ENCODE peak calls at places on chromosomes 13 and 19, in nine cellular contexts. D, L, V, C, F, R, O, S and Q are unnamed samples.

GRCh38 chr19:47762615-47763308 is 15.7 kb upstream of the SELENOW start:
- DNase-seq in D (no peak), L (no peak), V (peak), C (no peak), F (no peak), R (peak), O (no peak), S (no peak), Q (no peak)

GRCh38 chr19:38076337-38076736 is 147.7 kb downstream of the DPF1 start:
- DNase-seq in D (no peak), L (no peak), V (no peak), C (no peak), F (no peak), R (no peak), O (no peak), S (no peak), Q (no peak)

GRCh38 chr13:76266566-76266965 is 619.6 kb downstream of the KCTD12 start:
- DNase-seq in D (no peak), L (no peak), V (no peak), C (no peak), F (no peak), R (no peak), O (no peak), S (no peak), Q (no peak)

GRCh38 chr13:36919206-36919832 is 719 bp downstream of the SMAD9 start:
- DNase-seq in D (peak), L (no peak), V (peak), C (no peak), F (peak), R (peak), O (peak), S (peak), Q (peak)

GRCh38 chr13:113904411-113904810 is 40.5 kb upstream of the GAS6 start:
- DNase-seq in D (peak), L (peak), V (peak), C (no peak), F (no peak), R (peak), O (no peak), S (peak), Q (peak)

GRCh38 chr13:112980441-112980840 is 11.4 kb downstream of the MCF2L start:
- DNase-seq in D (no peak), L (no peak), V (no peak), C (no peak), F (no peak), R (no peak), O (peak), S (no peak), Q (no peak)

GRCh38 chr19:30785728-30786127 is 413.5 kb downstream of the ZNF536 start:
- DNase-seq in D (no peak), L (no peak), V (peak), C (no peak), F (no peak), R (peak), O (no peak), S (no peak), Q (no peak)

GRCh38 chr19:30391554-30392551 is 19.7 kb downstream of the ZNF536 start:
- DNase-seq in D (peak), L (no peak), V (no peak), C (no peak), F (no peak), R (peak), O (no peak), S (no peak), Q (no peak)

GRCh38 chr19:5961969-5962945 is 15.7 kb downstream of the RANBP3 start:
- DNase-seq in D (no peak), L (no peak), V (peak), C (no peak), F (peak), R (no peak), O (no peak), S (peak), Q (peak)

GRCh38 chr13:112124100-112124499 is 57.2 kb downstream of the SOX1 start:
- DNase-seq in D (no peak), L (no peak), V (no peak), C (no peak), F (no peak), R (no peak), O (no peak), S (no peak), Q (no peak)

GRCh38 chr19:39407644-39408391 is 1.2 kb downstream of the ZFP36 start:
- DNase-seq in D (peak), L (peak), V (peak), C (no peak), F (peak), R (peak), O (no peak), S (peak), Q (peak)

GRCh38 chr19:38939957-38940356 is 9.2 kb downstream of the MRPS12 start:
- DNase-seq in D (no peak), L (no peak), V (no peak), C (no peak), F (no peak), R (no peak), O (no peak), S (no peak), Q (no peak)

GRCh38 chr19:17488593-17489391 is 18.5 kb downstream of the SLC27A1 start:
- DNase-seq in D (peak), L (peak), V (peak), C (peak), F (peak), R (peak), O (peak), S (peak), Q (peak)

GRCh38 chr13:113413898-113414282 is 39.4 kb downstream of the ADPRHL1 start:
- DNase-seq in D (peak), L (no peak), V (peak), C (no peak), F (no peak), R (no peak), O (no peak), S (no peak), Q (no peak)

GRCh38 chr13:71602327-71602726 is 264.7 kb downstream of the DACH1 start:
- DNase-seq in D (no peak), L (no peak), V (no peak), C (no peak), F (no peak), R (no peak), O (no peak), S (no peak), Q (no peak)

GRCh38 chr19:3262362-3262761 is 37.9 kb downstream of the CELF5 start:
- DNase-seq in D (no peak), L (no peak), V (no peak), C (no peak), F (no peak), R (no peak), O (no peak), S (no peak), Q (no peak)

GRCh38 chr19:10230155-10230903 is 802 bp downstream of the S1PR2 start:
- DNase-seq in D (peak), L (no peak), V (peak), C (no peak), F (no peak), R (peak), O (peak), S (peak), Q (no peak)

GRCh38 chr19:36488118-36488815 is 1.1 kb downstream of the ZNF566 start:
- DNase-seq in D (no peak), L (no peak), V (peak), C (no peak), F (peak), R (no peak), O (no peak), S (no peak), Q (no peak)

GRCh38 chr19:50300051-50300450 is 29.1 kb downstream of the KCNC3 start:
- DNase-seq in D (no peak), L (no peak), V (no peak), C (no peak), F (no peak), R (no peak), O (no peak), S (no peak), Q (no peak)

GRCh38 chr19:10430505-10431253 is 10.3 kb downstream of the PDE4A start:
- DNase-seq in D (peak), L (no peak), V (peak), C (no peak), F (no peak), R (peak), O (peak), S (peak), Q (peak)

GRCh38 chr13:20487927-20488326 is 37.7 kb downstream of the CRYL1 start:
- DNase-seq in D (no peak), L (peak), V (no peak), C (no peak), F (no peak), R (no peak), O (no peak), S (no peak), Q (no peak)

GRCh38 chr13:113653264-113654174 is 4.5 kb downstream of the ATP4B start:
- DNase-seq in D (no peak), L (no peak), V (no peak), C (no peak), F (no peak), R (no peak), O (peak), S (no peak), Q (peak)

GRCh38 chr13:105341758-105342157 is 1193.7 kb downstream of the EFNB2 start:
- DNase-seq in D (no peak), L (no peak), V (no peak), C (no peak), F (no peak), R (no peak), O (peak), S (no peak), Q (no peak)

GRCh38 chr19:46426035-46426505 is 2.7 kb downstream of the PNMA8C start:
- DNase-seq in D (peak), L (no peak), V (peak), C (no peak), F (no peak), R (no peak), O (no peak), S (peak), Q (no peak)

GRCh38 chr19:47351545-47351944 is 2.4 kb downstream of the DHX34 start:
- DNase-seq in D (peak), L (no peak), V (peak), C (peak), F (peak), R (peak), O (peak), S (no peak), Q (peak)

GRCh38 chr13:51551446-51551845 is 32.8 kb upstream of the WDFY2 start:
- DNase-seq in D (no peak), L (no peak), V (no peak), C (no peak), F (no peak), R (no peak), O (no peak), S (no peak), Q (no peak)

GRCh38 chr19:33514885-33515485 is 6.6 kb downstream of the PEPD start:
- DNase-seq in D (no peak), L (no peak), V (peak), C (no peak), F (no peak), R (no peak), O (no peak), S (no peak), Q (peak)

GRCh38 chr13:25771208-25771607 is 280.6 kb downstream of the SHISA2 start:
- DNase-seq in D (no peak), L (no peak), V (no peak), C (no peak), F (peak), R (no peak), O (no peak), S (no peak), Q (peak)

DNA sequence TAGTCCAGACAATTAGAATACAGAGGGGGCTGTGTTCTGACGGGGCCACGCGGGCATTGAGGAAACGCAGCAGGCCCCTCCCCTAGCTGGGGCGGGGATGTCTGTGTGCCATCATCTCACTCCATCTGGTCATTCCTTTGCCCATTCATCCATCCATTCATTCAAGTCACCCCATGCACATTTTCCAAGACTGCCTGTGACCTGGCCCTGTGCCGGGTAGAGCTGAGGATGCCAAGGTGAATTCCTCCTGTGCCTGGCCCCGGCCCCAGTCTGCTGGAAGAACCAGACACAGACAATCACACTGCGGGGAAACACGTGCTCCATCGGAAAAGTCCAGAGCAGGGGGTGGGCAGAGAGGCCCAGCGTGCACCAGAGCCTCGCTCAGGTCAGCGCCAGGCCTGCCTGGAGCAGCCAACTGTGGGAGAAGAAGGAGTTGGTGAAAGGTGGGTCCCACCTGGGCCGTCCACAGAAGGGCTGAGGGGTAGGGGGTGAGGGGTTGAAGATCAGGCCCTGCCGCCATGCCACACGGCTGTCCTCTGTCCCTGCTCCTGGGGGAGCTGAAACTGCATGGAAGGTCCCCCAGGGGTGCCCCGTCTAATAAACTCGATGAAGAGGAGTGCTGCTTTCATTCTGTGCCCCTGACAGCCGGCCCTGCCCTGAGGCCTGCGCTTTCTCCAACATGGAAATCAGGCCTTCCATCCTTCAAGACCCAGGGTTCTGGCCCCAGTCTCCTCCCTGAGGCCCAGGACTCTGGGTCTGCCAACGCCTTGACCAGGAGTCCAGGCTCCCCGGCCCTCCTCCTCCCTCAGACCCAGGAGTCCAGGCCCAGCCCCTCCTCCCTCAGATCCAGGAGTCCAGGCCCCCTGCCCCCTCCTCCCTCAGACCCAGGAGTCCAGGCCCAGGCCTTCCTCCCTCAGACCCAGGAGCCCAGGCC is 1.6 kb upstream of the CACNG6 start:
- DNase-seq in D (no peak), L (no peak), V (no peak), C (no peak), F (no peak), R (peak), O (no peak), S (no peak), Q (no peak)
- H3K4me3 ChIP-seq in D (no peak), L (no peak), V (no peak), C (no peak), F (no peak), R (no peak), O (no peak), S (no peak), Q (no peak)

GRCh38 chr13:94435604-94436226 is 43.8 kb downstream of the DCT start:
- DNase-seq in D (peak), L (peak), V (peak), C (peak), F (peak), R (peak), O (peak), S (peak), Q (peak)
- TF ChIP-seq EZH2phosphoT487 in D (no peak), L (no peak), V (no peak), C (no peak), F (no peak), R (no peak), O (no peak), S (no peak), Q (no peak)

GRCh38 chr13:106493569-106493968 is 41.9 kb downstream of the EFNB2 start:
- DNase-seq in D (no peak), L (no peak), V (no peak), C (no peak), F (no peak), R (no peak), O (no peak), S (no peak), Q (no peak)
- H3K4me3 ChIP-seq in D (no peak), L (no peak), V (no peak), C (no peak), F (no peak), R (no peak), O (no peak), S (no peak), Q (no peak)

GRCh38 chr13:89402211-89402610 is 1731.0 kb downstream of the SLITRK5 start:
- DNase-seq in D (no peak), L (no peak), V (no peak), C (no peak), F (no peak), R (no peak), O (no peak), S (no peak), Q (no peak)

DNA sequence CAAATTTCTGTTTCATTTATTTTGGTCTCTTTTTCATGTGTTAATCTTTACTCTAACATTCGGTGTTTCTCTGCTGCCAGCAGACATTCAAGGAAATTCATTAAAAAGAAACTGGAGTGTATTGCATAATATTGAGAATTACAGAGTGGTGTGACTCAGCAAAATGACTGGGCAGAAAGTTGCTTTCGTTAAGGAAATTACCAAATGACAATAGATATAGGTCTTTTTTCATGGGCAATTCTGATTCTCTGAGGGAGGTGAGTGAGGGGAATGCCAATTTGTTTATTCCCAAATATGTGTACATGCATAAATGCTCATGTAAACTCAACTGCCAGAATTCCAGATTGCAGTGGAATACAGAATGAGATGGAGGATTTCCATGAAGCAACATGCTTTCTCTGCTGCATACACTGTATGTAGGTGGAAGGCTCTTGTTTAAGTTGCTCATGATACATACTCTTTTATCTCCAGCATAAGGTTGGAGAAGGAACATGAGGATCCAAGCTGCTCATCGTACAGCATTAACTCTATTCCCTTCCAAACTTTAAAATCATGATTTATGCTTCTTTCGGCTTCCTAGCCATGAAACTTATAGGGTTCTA is 1730.1 kb downstream of the SLITRK5 start:
- DNase-seq in D (no peak), L (no peak), V (peak), C (no peak), F (no peak), R (peak), O (no peak), S (peak), Q (peak)
- TF ChIP-seq EZH2phosphoT487 in D (no peak), L (no peak), V (no peak), C (no peak), F (no peak), R (no peak), O (no peak), S (no peak), Q (no peak)

GRCh38 chr19:784541-784940 is 12.7 kb upstream of the PTBP1 start:
- DNase-seq in D (no peak), L (no peak), V (no peak), C (no peak), F (no peak), R (peak), O (no peak), S (peak), Q (no peak)

GRCh38 chr19:778910-779653 is 18.2 kb upstream of the PTBP1 start:
- DNase-seq in D (no peak), L (no peak), V (peak), C (no peak), F (no peak), R (peak), O (no peak), S (peak), Q (peak)

GRCh38 chr19:781800-782194 is 15.5 kb upstream of the PTBP1 start:
- DNase-seq in D (no peak), L (no peak), V (no peak), C (no peak), F (no peak), R (no peak), O (no peak), S (no peak), Q (no peak)

GRCh38 chr19:780935-781334 is 16.3 kb upstream of the PTBP1 start:
- DNase-seq in D (no peak), L (no peak), V (no peak), C (no peak), F (no peak), R (no peak), O (no peak), S (peak), Q (no peak)

DNA sequence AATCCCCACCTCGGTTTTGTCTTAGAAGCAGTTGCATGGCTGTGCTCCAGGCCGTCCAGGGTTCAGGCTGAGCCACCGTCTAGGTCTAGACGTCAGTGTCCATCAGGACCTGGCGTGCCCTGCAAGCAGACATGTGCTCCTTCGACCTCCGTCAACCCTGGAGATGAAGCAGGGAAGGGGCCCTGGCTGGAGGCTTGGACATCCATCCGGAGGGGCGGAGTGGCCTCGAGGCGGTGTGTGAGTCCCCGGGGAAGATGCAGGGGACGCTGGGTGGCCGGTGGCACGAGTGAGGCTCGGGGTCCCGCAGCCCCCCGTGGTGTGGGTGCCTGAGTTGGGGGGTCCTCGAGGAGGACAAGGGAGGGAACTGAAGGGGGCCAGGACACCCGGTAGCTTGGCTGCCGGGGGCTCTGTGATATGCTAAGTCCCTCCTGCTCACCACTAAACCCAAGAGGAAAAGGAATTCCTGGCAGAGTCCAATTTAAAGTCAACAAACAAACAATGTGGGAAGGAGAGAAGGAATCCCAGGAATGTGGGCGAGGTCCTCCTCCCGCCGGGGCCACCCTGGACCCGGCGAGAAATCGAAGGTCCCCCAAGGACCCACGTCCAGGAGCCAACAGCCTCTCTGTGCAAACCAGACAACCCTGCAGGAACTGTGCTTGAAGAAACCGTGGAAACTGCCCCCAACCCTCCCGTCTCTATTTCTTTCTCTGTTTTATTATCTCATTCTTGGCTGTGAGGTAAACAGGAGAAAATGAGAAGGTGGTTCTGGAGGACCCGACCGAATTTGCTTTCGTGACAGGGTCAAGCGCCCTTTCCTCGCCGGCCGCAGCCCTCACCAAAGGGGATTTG is 14.8 kb upstream of the PTBP1 start:
- DNase-seq in D (peak), L (no peak), V (peak), C (no peak), F (no peak), R (peak), O (no peak), S (peak), Q (peak)
- H3K4me3 ChIP-seq in D (peak), L (no peak), V (peak), C (peak), F (no peak), R (peak), O (no peak), S (peak), Q (peak)